ENCODE peak calls at places on chromosomes 4 and X, in seven cellular contexts. One of them, this sample, is unnamed.
A peak's percentile ranks its signal among the peaks of the same experiment; 100 is the strongest.

GRCh38 chrX:153533041-153533565 is 15.7 kb downstream of the ATP2B3 start:
- DNase-seq in IMR-90: no peak
- DNase-seq in spleen: no peak
- DNase-seq in left lung: no peak
- DNase-seq in WTC11: no peak
- DNase-seq in cardiac muscle cell: no peak
- DNase-seq in type B pancreatic cell: no peak
- DNase-seq in this sample: no peak

GRCh38 chr4:48986654-48987164 is 634 bp downstream of the CWH43 start:
- DNase-seq in IMR-90: no peak
- DNase-seq in left lung: no peak
- DNase-seq in WTC11: no peak
- DNase-seq in type B pancreatic cell: no peak
- DNase-seq in spleen: no peak
- DNase-seq in cardiac muscle cell: no peak
- DNase-seq in this sample: no peak

GRCh38 chr4:137361756-137362470 is 170.4 kb downstream of the PCDH18 start:
- DNase-seq in IMR-90: peak; percentile 32
- DNase-seq in left lung: no peak
- DNase-seq in spleen: no peak
- DNase-seq in WTC11: no peak
- DNase-seq in type B pancreatic cell: no peak
- DNase-seq in cardiac muscle cell: no peak
- DNase-seq in this sample: no peak

GRCh38 chrX:57918750-57919436 is 8.6 kb upstream of the ZXDA start:
- DNase-seq in WTC11: peak; percentile 8
- DNase-seq in left lung: no peak
- DNase-seq in spleen: no peak
- DNase-seq in cardiac muscle cell: peak; percentile 15
- DNase-seq in type B pancreatic cell: no peak
- DNase-seq in IMR-90: peak; percentile 17
- DNase-seq in this sample: no peak

GRCh38 chrX:70332600-70332999 is 42.7 kb downstream of the KIF4A start:
- DNase-seq in cardiac muscle cell: no peak
- DNase-seq in WTC11: no peak
- DNase-seq in type B pancreatic cell: no peak
- DNase-seq in IMR-90: no peak
- DNase-seq in spleen: no peak
- DNase-seq in left lung: no peak
- DNase-seq in this sample: no peak

GRCh38 chrX:46268429-46268828 is 276.8 kb downstream of the ZNF674 start:
- DNase-seq in WTC11: no peak
- DNase-seq in IMR-90: no peak
- DNase-seq in type B pancreatic cell: no peak
- DNase-seq in left lung: no peak
- DNase-seq in spleen: no peak
- DNase-seq in cardiac muscle cell: no peak
- DNase-seq in this sample: no peak

GRCh38 chr4:128978985-128979384 is 114.4 kb downstream of the SCLT1 start:
- DNase-seq in type B pancreatic cell: no peak
- DNase-seq in spleen: no peak
- DNase-seq in IMR-90: no peak
- DNase-seq in cardiac muscle cell: no peak
- DNase-seq in left lung: no peak
- DNase-seq in WTC11: no peak
- DNase-seq in this sample: no peak

GRCh38 chr4:37473807-37474206 is 212.4 kb downstream of the RELL1 start:
- DNase-seq in WTC11: no peak
- DNase-seq in spleen: no peak
- DNase-seq in type B pancreatic cell: no peak
- DNase-seq in left lung: no peak
- DNase-seq in cardiac muscle cell: no peak
- DNase-seq in IMR-90: no peak
- DNase-seq in this sample: no peak

GRCh38 chrX:1139101-1139500 is 73.3 kb downstream of the CRLF2 start:
- DNase-seq in spleen: peak; percentile 42
- DNase-seq in IMR-90: no peak
- DNase-seq in cardiac muscle cell: no peak
- DNase-seq in type B pancreatic cell: peak; percentile 42
- DNase-seq in WTC11: no peak
- DNase-seq in left lung: no peak
- DNase-seq in this sample: no peak

GRCh38 chrX:137568741-137569469 is 3.0 kb downstream of the ZIC3 start:
- DNase-seq in left lung: no peak
- DNase-seq in IMR-90: no peak
- DNase-seq in cardiac muscle cell: no peak
- DNase-seq in type B pancreatic cell: no peak
- DNase-seq in spleen: no peak
- DNase-seq in WTC11: no peak
- DNase-seq in this sample: no peak

GRCh38 chr4:7785017-7785416 is 154.6 kb downstream of the AFAP1 start:
- DNase-seq in WTC11: no peak
- DNase-seq in cardiac muscle cell: no peak
- DNase-seq in left lung: no peak
- DNase-seq in IMR-90: peak; percentile 51
- DNase-seq in type B pancreatic cell: no peak
- DNase-seq in spleen: peak; percentile 43
- DNase-seq in this sample: no peak

GRCh38 chrX:13094780-13095425 is 50.5 kb upstream of the FAM9C start:
- DNase-seq in spleen: no peak
- DNase-seq in WTC11: no peak
- DNase-seq in type B pancreatic cell: no peak
- DNase-seq in left lung: no peak
- DNase-seq in IMR-90: peak; percentile 24
- DNase-seq in cardiac muscle cell: no peak
- DNase-seq in this sample: no peak

GRCh38 chr4:82268050-82268825 is 105.6 kb downstream of the HNRNPD start:
- DNase-seq in cardiac muscle cell: peak; percentile 74
- DNase-seq in left lung: peak; percentile 51
- DNase-seq in IMR-90: peak; percentile 50
- DNase-seq in WTC11: peak; percentile 52
- DNase-seq in spleen: no peak
- DNase-seq in type B pancreatic cell: no peak
- DNase-seq in this sample: no peak

GRCh38 chr4:140802591-140802990 is 46.4 kb upstream of the TBC1D9 start:
- DNase-seq in left lung: no peak
- DNase-seq in WTC11: no peak
- DNase-seq in IMR-90: no peak
- DNase-seq in type B pancreatic cell: no peak
- DNase-seq in spleen: no peak
- DNase-seq in cardiac muscle cell: no peak
- DNase-seq in this sample: no peak

GRCh38 chrX:109384569-109385174 is 97.2 kb downstream of the GUCY2F start:
- DNase-seq in IMR-90: peak; percentile 10
- DNase-seq in type B pancreatic cell: no peak
- DNase-seq in spleen: no peak
- DNase-seq in WTC11: no peak
- DNase-seq in cardiac muscle cell: peak; percentile 57
- DNase-seq in left lung: no peak
- DNase-seq in this sample: no peak
- TF ChIP-seq CTCF in IMR-90: peak; percentile 44
- TF ChIP-seq CTCF in type B pancreatic cell: peak; percentile 85
- TF ChIP-seq CTCF in spleen: no peak
- TF ChIP-seq CTCF in WTC11: no peak
- TF ChIP-seq CTCF in cardiac muscle cell: peak; percentile 55
- TF ChIP-seq CTCF in left lung: peak; percentile 16
- TF ChIP-seq CTCF in this sample: no peak

GRCh38 chr4:150212927-150213326 is 134.7 kb downstream of the DCLK2 start:
- DNase-seq in left lung: no peak
- DNase-seq in IMR-90: no peak
- DNase-seq in type B pancreatic cell: no peak
- DNase-seq in WTC11: no peak
- DNase-seq in spleen: no peak
- DNase-seq in cardiac muscle cell: no peak
- DNase-seq in this sample: no peak
- TF ChIP-seq CTCF in left lung: no peak
- TF ChIP-seq CTCF in IMR-90: no peak
- TF ChIP-seq CTCF in type B pancreatic cell: no peak
- TF ChIP-seq CTCF in WTC11: no peak
- TF ChIP-seq CTCF in spleen: no peak
- TF ChIP-seq CTCF in cardiac muscle cell: no peak
- TF ChIP-seq CTCF in this sample: no peak

GRCh38 chr4:155407480-155407879 is 30.7 kb upstream of the MAP9 start:
- DNase-seq in WTC11: no peak
- DNase-seq in left lung: no peak
- DNase-seq in IMR-90: peak; percentile 23
- DNase-seq in cardiac muscle cell: no peak
- DNase-seq in type B pancreatic cell: no peak
- DNase-seq in spleen: no peak
- DNase-seq in this sample: no peak

GRCh38 chr4:155402941-155403340 is 26.2 kb upstream of the MAP9 start:
- DNase-seq in type B pancreatic cell: no peak
- DNase-seq in WTC11: no peak
- DNase-seq in IMR-90: no peak
- DNase-seq in spleen: no peak
- DNase-seq in cardiac muscle cell: peak; percentile 34
- DNase-seq in left lung: no peak
- DNase-seq in this sample: no peak

GRCh38 chr4:155405059-155405458 is 28.3 kb upstream of the MAP9 start:
- DNase-seq in IMR-90: peak; percentile 79
- DNase-seq in WTC11: no peak
- DNase-seq in spleen: no peak
- DNase-seq in cardiac muscle cell: no peak
- DNase-seq in type B pancreatic cell: no peak
- DNase-seq in left lung: no peak
- DNase-seq in this sample: no peak

GRCh38 chr4:155400893-155401292 is 24.1 kb upstream of the MAP9 start:
- DNase-seq in type B pancreatic cell: no peak
- DNase-seq in cardiac muscle cell: peak; percentile 22
- DNase-seq in left lung: no peak
- DNase-seq in WTC11: no peak
- DNase-seq in spleen: no peak
- DNase-seq in IMR-90: no peak
- DNase-seq in this sample: no peak

DNA sequence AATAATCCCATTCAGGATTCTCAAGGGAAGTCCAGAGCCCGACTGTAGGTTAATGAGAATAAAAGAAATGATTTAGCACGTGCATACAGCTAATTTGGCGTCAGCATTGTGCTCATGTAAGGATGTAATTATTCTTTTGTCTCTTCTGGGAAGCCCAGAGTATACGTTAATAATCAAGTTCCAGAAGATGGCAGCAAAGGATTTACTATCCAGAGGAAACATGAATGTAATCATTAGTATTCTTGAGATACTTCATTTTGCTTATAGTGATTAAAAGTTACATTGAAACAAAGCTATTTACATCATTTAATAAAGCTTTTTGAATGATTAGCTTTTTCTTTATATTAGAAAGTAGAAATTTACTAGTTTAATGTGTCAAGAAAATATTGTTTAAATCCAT is 27.1 kb upstream of the MAP9 start:
- DNase-seq in left lung: no peak
- DNase-seq in type B pancreatic cell: no peak
- DNase-seq in spleen: no peak
- DNase-seq in cardiac muscle cell: peak; percentile 65
- DNase-seq in WTC11: no peak
- DNase-seq in IMR-90: peak; percentile 72
- DNase-seq in this sample: no peak
- TF ChIP-seq CTCF in left lung: no peak
- TF ChIP-seq CTCF in type B pancreatic cell: peak; percentile 69
- TF ChIP-seq CTCF in spleen: peak; percentile 7
- TF ChIP-seq CTCF in cardiac muscle cell: peak; percentile 36
- TF ChIP-seq CTCF in WTC11: no peak
- TF ChIP-seq CTCF in IMR-90: peak; percentile 72
- TF ChIP-seq CTCF in this sample: no peak

GRCh38 chr4:130361616-130362015 is 1265.7 kb downstream of the C4orf33 start:
- DNase-seq in type B pancreatic cell: no peak
- DNase-seq in spleen: no peak
- DNase-seq in WTC11: no peak
- DNase-seq in IMR-90: no peak
- DNase-seq in left lung: no peak
- DNase-seq in cardiac muscle cell: no peak
- DNase-seq in this sample: no peak

GRCh38 chr4:130356873-130357272 is 1260.9 kb downstream of the C4orf33 start:
- DNase-seq in spleen: no peak
- DNase-seq in IMR-90: no peak
- DNase-seq in type B pancreatic cell: no peak
- DNase-seq in left lung: no peak
- DNase-seq in WTC11: no peak
- DNase-seq in cardiac muscle cell: no peak
- DNase-seq in this sample: no peak

DNA sequence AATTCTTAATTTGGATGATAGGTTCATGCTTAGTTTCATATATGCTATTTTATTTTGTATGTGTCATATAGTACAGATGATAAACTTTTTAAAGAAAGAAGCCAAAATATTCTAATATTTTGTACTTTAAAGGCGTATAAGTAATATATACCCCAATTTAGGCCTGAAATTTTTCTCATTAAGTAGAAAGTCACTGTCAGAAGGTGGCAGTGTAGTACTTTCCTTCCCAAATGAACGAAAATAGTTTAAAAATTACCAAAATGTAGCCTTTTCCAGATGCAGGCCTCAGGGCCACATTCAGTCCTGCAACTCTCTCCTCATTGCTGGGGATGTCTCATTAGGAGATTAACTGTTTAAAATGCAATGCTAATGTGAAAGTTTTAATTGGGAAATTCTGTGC is 1263.6 kb downstream of the C4orf33 start:
- DNase-seq in left lung: no peak
- DNase-seq in cardiac muscle cell: no peak
- DNase-seq in spleen: no peak
- DNase-seq in WTC11: no peak
- DNase-seq in type B pancreatic cell: no peak
- DNase-seq in IMR-90: peak; percentile 35
- DNase-seq in this sample: no peak
- TF ChIP-seq CTCF in left lung: no peak
- TF ChIP-seq CTCF in cardiac muscle cell: peak; percentile 45
- TF ChIP-seq CTCF in spleen: no peak
- TF ChIP-seq CTCF in WTC11: no peak
- TF ChIP-seq CTCF in type B pancreatic cell: peak; percentile 68
- TF ChIP-seq CTCF in IMR-90: peak; percentile 78
- TF ChIP-seq CTCF in this sample: no peak

DNA sequence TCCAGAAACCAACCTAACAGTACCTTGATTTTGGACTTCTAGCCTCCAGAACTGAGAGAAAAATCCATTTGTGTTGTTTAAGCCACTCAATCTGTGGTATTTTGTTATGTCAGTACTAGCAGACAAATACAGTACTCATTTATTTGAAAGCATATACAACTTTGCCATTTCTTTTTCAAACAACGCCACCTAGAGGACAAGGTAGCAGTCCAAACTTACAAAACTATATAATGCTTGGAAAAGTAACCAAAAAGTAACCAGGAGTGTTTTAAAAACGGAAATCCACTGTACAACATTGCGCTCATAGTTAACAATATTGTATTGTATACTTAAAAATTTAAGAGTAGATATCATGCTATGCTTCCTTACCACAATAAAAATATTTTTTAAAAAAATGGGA is 37.0 kb upstream of the FGF13 start:
- DNase-seq in cardiac muscle cell: peak; percentile 53
- DNase-seq in type B pancreatic cell: no peak
- DNase-seq in WTC11: no peak
- DNase-seq in spleen: no peak
- DNase-seq in left lung: no peak
- DNase-seq in IMR-90: peak; percentile 6
- DNase-seq in this sample: no peak
- TF ChIP-seq CTCF in cardiac muscle cell: peak; percentile 39
- TF ChIP-seq CTCF in type B pancreatic cell: peak; percentile 81
- TF ChIP-seq CTCF in WTC11: no peak
- TF ChIP-seq CTCF in spleen: peak; percentile 32
- TF ChIP-seq CTCF in left lung: peak; percentile 37
- TF ChIP-seq CTCF in IMR-90: peak; percentile 48
- TF ChIP-seq CTCF in this sample: no peak

GRCh38 chrX:155662297-155662696 is 49.5 kb upstream of the TMLHE start:
- DNase-seq in IMR-90: no peak
- DNase-seq in type B pancreatic cell: no peak
- DNase-seq in cardiac muscle cell: no peak
- DNase-seq in spleen: no peak
- DNase-seq in left lung: no peak
- DNase-seq in WTC11: no peak
- DNase-seq in this sample: no peak
- TF ChIP-seq CTCF in IMR-90: no peak
- TF ChIP-seq CTCF in type B pancreatic cell: peak; percentile 22
- TF ChIP-seq CTCF in cardiac muscle cell: no peak
- TF ChIP-seq CTCF in spleen: no peak
- TF ChIP-seq CTCF in left lung: no peak
- TF ChIP-seq CTCF in WTC11: no peak
- TF ChIP-seq CTCF in this sample: no peak